ENCODE peak calls at places on chromosome 5, in nine cellular contexts. R is CD8-positive, alpha-beta T cell; C is IMR-90; U is psoas muscle; M is Peyer's patch; X is heart left ventricle; Z is PC-3; S is tibial artery; P is tibial nerve. N is an unnamed sample.

GRCh38 chr5:78779771-78780616 is 131.4 kb upstream of the LHFPL2 start:
- DNase-seq in R (no peak), C (peak; percentile 93), U (no peak), M (no peak), X (no peak), Z (peak; percentile 90), S (no peak), P (no peak), N (no peak)

GRCh38 chr5:127492854-127493738 is 24.3 kb upstream of the PRRC1 start:
- DNase-seq in R (no peak), C (peak; percentile 36), U (no peak), M (no peak), X (no peak), Z (peak; percentile 48), S (no peak), P (no peak), N (no peak)

GRCh38 chr5:143142596-143143435 is 260.7 kb downstream of the NR3C1 start:
- DNase-seq in R (no peak), C (peak; percentile 17), U (peak; percentile 30), M (no peak), X (peak; percentile 65), Z (no peak), S (peak; percentile 79), P (peak; percentile 25), N (peak; percentile 87)

GRCh38 chr5:159441441-159441840 is 111.2 kb upstream of the IL12B start:
- DNase-seq in R (no peak), C (no peak), U (no peak), M (no peak), X (peak; percentile 35), Z (peak; percentile 15), S (no peak), P (no peak), N (no peak)

GRCh38 chr5:80054682-80055081 is 19.5 kb downstream of the THBS4 start:
- DNase-seq in R (no peak), C (peak; percentile 53), U (no peak), M (no peak), X (no peak), Z (peak; percentile 14), S (no peak), P (no peak), N (peak; percentile 16)

GRCh38 chr5:85663708-85664031 is 954.1 kb upstream of the COX7C start:
- DNase-seq in R (no peak), C (no peak), U (no peak), M (no peak), X (no peak), Z (peak; percentile 52), S (no peak), P (no peak), N (no peak)

GRCh38 chr5:57302164-57302563 is 128.3 kb downstream of the GPBP1 start:
- DNase-seq in R (peak; percentile 3), C (peak; percentile 56), U (no peak), M (no peak), X (no peak), Z (peak; percentile 86), S (no peak), P (no peak), N (no peak)

GRCh38 chr5:169592937-169593650 is 9.5 kb downstream of the SPDL1 start:
- DNase-seq in R (no peak), C (no peak), U (no peak), M (no peak), X (no peak), Z (peak; percentile 97), S (no peak), P (no peak), N (no peak)

GRCh38 chr5:76714771-76715483 is 999 bp upstream of the F2R start:
- DNase-seq in R (no peak), C (no peak), U (peak; percentile 35), M (no peak), X (peak; percentile 46), Z (no peak), S (no peak), P (no peak), N (no peak)

GRCh38 chr5:10789021-10789420 is 28.0 kb upstream of the DAP start:
- DNase-seq in R (no peak), C (peak; percentile 92), U (peak; percentile 31), M (peak; percentile 20), X (no peak), Z (peak; percentile 47), S (peak; percentile 55), P (no peak), N (no peak)

GRCh38 chr5:87302061-87302460 is 34.4 kb downstream of the RASA1 start:
- DNase-seq in R (no peak), C (peak; percentile 33), U (no peak), M (no peak), X (no peak), Z (peak; percentile 77), S (no peak), P (no peak), N (no peak)

GRCh38 chr5:138696501-138696900 is 56.7 kb upstream of the CTNNA1 start:
- DNase-seq in R (no peak), C (peak; percentile 94), U (no peak), M (no peak), X (no peak), Z (peak; percentile 63), S (no peak), P (no peak), N (no peak)

GRCh38 chr5:128436825-128437224 is 101.2 kb downstream of the FBN2 start:
- DNase-seq in R (no peak), C (peak; percentile 93), U (no peak), M (no peak), X (no peak), Z (peak; percentile 84), S (no peak), P (no peak), N (no peak)

GRCh38 chr5:43039468-43040286 is 442 bp downstream of the ANXA2R start:
- DNase-seq in R (peak; percentile 58), C (peak; percentile 83), U (peak; percentile 75), M (peak; percentile 74), X (peak; percentile 75), Z (peak; percentile 84), S (peak; percentile 77), P (peak; percentile 66), N (no peak)

GRCh38 chr5:1547236-1547635 is 23.5 kb upstream of the LPCAT1 start:
- DNase-seq in R (no peak), C (no peak), U (no peak), M (no peak), X (peak; percentile 8), Z (no peak), S (no peak), P (no peak), N (peak; percentile 46)

GRCh38 chr5:153084476-153084875 is 406.0 kb upstream of the GRIA1 start:
- DNase-seq in R (no peak), C (no peak), U (no peak), M (no peak), X (no peak), Z (no peak), S (no peak), P (no peak), N (no peak)

GRCh38 chr5:153081385-153081784 is 409.1 kb upstream of the GRIA1 start:
- DNase-seq in R (no peak), C (no peak), U (no peak), M (no peak), X (no peak), Z (peak; percentile 8), S (no peak), P (no peak), N (no peak)

DNA sequence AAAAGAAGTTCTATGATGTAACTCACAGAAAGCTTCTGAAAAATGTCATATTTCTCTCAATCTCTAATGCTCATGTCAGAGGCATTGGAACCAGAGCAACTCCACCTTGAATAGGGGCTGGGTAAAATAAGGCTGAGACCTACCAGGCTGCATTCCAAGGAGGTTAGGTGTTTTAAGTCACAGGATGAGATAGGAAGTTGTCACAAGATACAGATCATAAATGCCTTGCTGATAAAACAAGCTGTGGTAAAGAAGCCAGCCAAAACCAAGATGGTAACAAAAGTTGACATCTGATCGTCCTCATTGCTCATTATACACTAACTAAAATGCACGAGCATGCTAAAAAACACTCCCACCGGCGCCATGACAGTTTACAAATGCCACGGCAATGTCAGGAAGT is 411.1 kb upstream of the GRIA1 start:
- DNase-seq in R (no peak), C (no peak), U (no peak), M (no peak), X (no peak), Z (peak; percentile 41), S (no peak), P (no peak), N (no peak)
- H3K4me3 ChIP-seq in R (no peak overlapping the region), C (no peak overlapping the region), U (no peak overlapping the region), M (no peak overlapping the region), X (no peak overlapping the region), Z (no peak overlapping the region), S (no peak overlapping the region), P (no peak overlapping the region), N (no peak overlapping the region)

DNA sequence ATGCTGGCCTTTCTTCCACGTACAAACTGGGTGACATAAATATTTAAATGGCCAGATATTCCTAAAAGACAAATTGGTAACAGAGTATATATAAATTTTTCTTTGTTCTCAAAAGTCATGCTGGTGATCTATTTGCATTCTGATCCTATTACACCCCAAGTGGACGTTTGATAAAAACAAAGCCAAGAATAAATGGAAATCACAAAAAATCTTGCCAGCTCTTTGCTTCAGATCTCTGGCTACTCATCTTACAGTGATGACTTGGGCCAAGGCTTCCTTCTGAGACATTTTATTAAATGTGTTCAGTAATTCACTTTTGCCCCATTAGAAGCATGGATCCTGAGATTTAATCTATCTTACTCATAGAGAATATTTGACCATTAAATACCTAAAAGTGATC is 444.3 kb upstream of the PIK3R1 start:
- DNase-seq in R (no peak), C (no peak), U (no peak), M (no peak), X (no peak), Z (no peak), S (no peak), P (no peak), N (no peak)
- H3K27ac ChIP-seq in R (no peak overlapping the region), C (no peak overlapping the region), U (peak overlapping the region; percentile 71), M (no peak overlapping the region), X (no peak overlapping the region), Z (no peak overlapping the region), S (no peak overlapping the region), P (peak overlapping the region; percentile 87), N (no peak overlapping the region)

DNA sequence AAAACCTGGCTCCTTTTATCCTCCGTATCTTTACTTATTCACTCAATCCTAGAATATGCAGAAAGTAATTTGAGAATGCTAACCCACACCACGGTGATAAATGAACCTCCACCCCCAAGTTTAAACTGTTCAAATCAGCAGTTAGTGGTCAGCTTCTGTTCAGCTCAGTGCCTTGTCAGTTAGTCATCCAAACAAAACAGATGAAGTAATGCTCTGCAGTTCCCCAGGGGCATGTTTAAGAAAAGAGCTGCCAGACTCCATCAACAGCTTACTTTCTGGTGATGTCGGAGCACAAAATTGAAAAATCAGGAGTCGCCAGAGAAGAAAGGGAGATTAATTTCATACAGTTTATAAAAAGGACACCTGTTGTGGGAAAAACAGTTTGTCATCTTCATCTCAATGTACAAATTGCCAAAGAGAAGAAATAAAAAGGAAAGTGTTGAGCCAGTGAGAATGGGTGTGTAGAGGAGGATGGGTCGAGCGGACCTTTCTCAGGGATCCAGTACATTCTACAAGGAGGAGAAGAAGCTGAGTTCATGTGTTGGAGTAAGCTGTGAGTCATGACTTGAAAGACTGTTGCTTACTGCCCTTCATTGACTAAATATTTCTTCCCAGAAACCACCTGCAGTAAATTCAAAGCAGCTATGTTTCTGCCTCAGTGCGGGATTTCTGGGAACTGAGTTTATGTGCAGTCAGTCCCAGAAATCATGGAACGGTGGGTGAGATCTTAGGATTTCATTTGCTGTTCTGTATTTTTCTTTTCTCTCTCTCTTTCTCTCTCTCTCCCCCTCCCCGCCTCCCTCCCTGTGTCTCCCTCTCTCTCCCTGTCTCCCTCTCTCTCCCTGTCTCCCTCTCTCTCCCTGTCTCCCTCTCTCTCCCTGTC is 13.7 kb downstream of the TRIO start:
- DNase-seq in R (no peak), C (peak; percentile 99), U (no peak), M (no peak), X (peak; percentile 56), Z (peak; percentile 98), S (no peak), P (peak; percentile 56), N (no peak)
- H3K4me3 ChIP-seq in R (no peak overlapping the region), C (peak overlapping the region; percentile 38), U (peak overlapping the region; percentile 47), M (no peak overlapping the region), X (peak overlapping the region; percentile 23), Z (peak overlapping the region; percentile 63), S (peak overlapping the region; percentile 44), P (no peak overlapping the region), N (peak overlapping the region; percentile 54)

GRCh38 chr5:153658606-153659005 is 168.1 kb downstream of the GRIA1 start:
- DNase-seq in R (no peak), C (no peak), U (no peak), M (no peak), X (no peak), Z (no peak), S (no peak), P (no peak), N (no peak)
- H3K27ac ChIP-seq in R (no peak overlapping the region), C (no peak overlapping the region), U (no peak overlapping the region), M (no peak overlapping the region), X (no peak overlapping the region), Z (no peak overlapping the region), S (no peak overlapping the region), P (no peak overlapping the region), N (no peak overlapping the region)